ENCODE peak calls at places on chromosome 12, in four cellular contexts. P is astrocyte, A is adipocyte, Z is IMR-90. T is an unnamed sample.

GRCh38 chr12:69822205-69822860 is 2.7 kb upstream of the MYRFL start:
- DNase-seq in Z (no peak), P (no peak), A (no peak), T (no peak)

GRCh38 chr12:47741340-47741703 is 16.0 kb upstream of the ENDOU start:
- DNase-seq in Z (no peak), A (peak), P (no peak), T (peak)

GRCh38 chr12:109890620-109891019 is 9.5 kb upstream of the TCHP start:
- DNase-seq in Z (no peak), P (no peak), A (no peak), T (no peak)

GRCh38 chr12:11787921-11788849 is 138.7 kb downstream of the ETV6 start:
- DNase-seq in P (no peak), A (no peak), Z (no peak), T (no peak)

GRCh38 chr12:58196971-58197370 is 255.6 kb downstream of the ATP23 start:
- DNase-seq in P (no peak), A (no peak), Z (no peak), T (no peak)

GRCh38 chr12:107200394-107200793 is 107.0 kb upstream of the CRY1 start:
- DNase-seq in A (peak), Z (peak), P (peak), T (peak)

GRCh38 chr12:111529424-111530368 is 69.4 kb downstream of the ATXN2 start:
- DNase-seq in P (peak), Z (peak), A (peak), T (peak)

GRCh38 chr12:43776498-43776897 is 17.7 kb downstream of the IRAK4 start:
- DNase-seq in A (peak), P (no peak), Z (peak), T (peak)

GRCh38 chr12:14938301-14938700 is at the start of gene ERP27:
- DNase-seq in Z (no peak), A (no peak), P (no peak), T (no peak)

GRCh38 chr12:124687695-124688301 is 120.4 kb upstream of the NCOR2 start:
- DNase-seq in Z (no peak), P (no peak), A (no peak), T (peak)

GRCh38 chr12:57611116-57611809 is at the start of gene ARHGEF25:
- DNase-seq in A (peak), P (no peak), Z (peak), T (peak)

GRCh38 chr12:6688543-6688999 is 604 bp downstream of the ZNF384 start:
- DNase-seq in P (peak), A (peak), Z (peak), T (no peak)

GRCh38 chr12:99390707-99391106 is 256.8 kb upstream of the GARIN6 start:
- DNase-seq in P (no peak), Z (no peak), A (no peak), T (no peak)

GRCh38 chr12:74254784-74255183 is 282.9 kb upstream of the ATXN7L3B start:
- DNase-seq in P (no peak), A (no peak), Z (no peak), T (no peak)

GRCh38 chr12:1583421-1584078 is 10.8 kb downstream of the FBXL14 start:
- DNase-seq in Z (peak), A (peak), P (peak), T (peak)

GRCh38 chr12:49741882-49742620 is 694 bp downstream of the TMBIM6 start:
- DNase-seq in Z (peak), A (peak), P (peak), T (peak)

GRCh38 chr12:14577344-14577743 is 9.7 kb upstream of the PLBD1 start:
- DNase-seq in A (no peak), P (peak), Z (no peak), T (peak)

GRCh38 chr12:90010089-90010488 is 301.5 kb upstream of the ATP2B1 start:
- DNase-seq in Z (peak), A (no peak), P (no peak), T (peak)

GRCh38 chr12:124906606-124907261 is 7.7 kb downstream of the UBC start:
- DNase-seq in A (peak), P (peak), Z (peak), T (peak)

GRCh38 chr12:11941601-11942360 is 129.0 kb upstream of the BCL2L14 start:
- DNase-seq in P (peak), Z (peak), A (peak), T (no peak)

GRCh38 chr12:90938451-90938850 is 16.5 kb downstream of the CCER1 start:
- DNase-seq in P (peak), A (peak), Z (peak), T (peak)

GRCh38 chr12:12770262-12770661 is 15.2 kb upstream of the APOLD1 start:
- DNase-seq in A (no peak), Z (no peak), P (no peak), T (no peak)

GRCh38 chr12:32230607-32230982 is 123.9 kb downstream of the BICD1 start:
- DNase-seq in P (no peak), A (no peak), Z (no peak), T (no peak)

GRCh38 chr12:4579305-4580097 is 17.5 kb downstream of the DYRK4 start:
- DNase-seq in Z (peak), A (peak), P (no peak), T (peak)

GRCh38 chr12:60259241-60259640 is 663.4 kb downstream of the SLC16A7 start:
- DNase-seq in P (peak), A (no peak), Z (no peak), T (no peak)

GRCh38 chr12:72098622-72099021 is 160.0 kb downstream of the TPH2 start:
- DNase-seq in P (peak), A (no peak), Z (peak), T (no peak)

GRCh38 chr12:107731376-107731775 is 29.6 kb downstream of the PRDM4 start:
- DNase-seq in A (no peak), P (no peak), Z (no peak), T (no peak)

GRCh38 chr12:76299536-76300296 is 48.5 kb downstream of the BBS10 start:
- DNase-seq in A (no peak), P (no peak), Z (no peak), T (peak)

GRCh38 chr12:10366875-10367274 is 23.0 kb downstream of the KLRK1 start:
- DNase-seq in A (peak), Z (no peak), P (no peak), T (peak)

GRCh38 chr12:269216-269615 is 6.6 kb upstream of the SLC6A13 start:
- DNase-seq in Z (peak), P (no peak), A (no peak), T (no peak)

GRCh38 chr12:83665755-83666154 is 979.0 kb downstream of the TMTC2 start:
- DNase-seq in Z (no peak), A (no peak), P (no peak), T (no peak)

GRCh38 chr12:6950401-6950801 is 755 bp upstream of the PTPN6 start:
- DNase-seq in Z (no peak), P (no peak), A (no peak), T (no peak)

GRCh38 chr12:130875193-130875592 is 3.3 kb downstream of the RAN start:
- DNase-seq in Z (no peak), A (no peak), P (no peak), T (no peak)

GRCh38 chr12:130874696-130875095 is 2.8 kb downstream of the RAN start:
- DNase-seq in P (no peak), A (no peak), Z (no peak), T (no peak)

GRCh38 chr12:130872179-130873096 is 572 bp downstream of the RAN start:
- DNase-seq in P (peak), Z (no peak), A (peak), T (peak)

GRCh38 chr12:130873106-130873795 is 1.4 kb downstream of the RAN start:
- DNase-seq in A (peak), Z (no peak), P (no peak), T (no peak)

DNA sequence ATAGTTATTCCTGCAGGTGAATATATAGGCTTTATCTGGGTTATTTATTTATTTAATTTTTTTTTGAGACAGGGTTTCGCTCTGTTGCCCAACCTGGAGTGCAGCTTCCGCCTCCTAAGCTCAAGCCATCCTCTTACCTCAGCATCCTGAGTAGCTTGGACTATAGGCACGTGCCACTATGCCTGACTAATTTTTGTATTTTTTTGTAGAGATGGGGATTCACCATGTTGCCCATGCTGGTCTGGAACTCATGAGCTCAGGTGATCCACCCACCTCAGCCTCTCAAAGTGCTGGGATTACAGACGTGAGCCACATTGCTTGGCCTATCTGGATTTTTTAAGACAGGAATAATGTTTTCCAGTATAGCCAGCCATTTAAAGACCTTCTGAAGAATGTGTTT is 2.0 kb downstream of the RAN start:
- DNase-seq in P (no peak), Z (no peak), A (no peak), T (no peak)
- H3K9ac ChIP-seq in P (peak), Z (no peak), A (peak), T (peak)

GRCh38 chr12:102496571-102496970 is 16.2 kb upstream of the IGF1 start:
- DNase-seq in Z (no peak), P (no peak), A (no peak), T (no peak)
- H3K9ac ChIP-seq in Z (no peak), P (no peak), A (no peak), T (no peak)

DNA sequence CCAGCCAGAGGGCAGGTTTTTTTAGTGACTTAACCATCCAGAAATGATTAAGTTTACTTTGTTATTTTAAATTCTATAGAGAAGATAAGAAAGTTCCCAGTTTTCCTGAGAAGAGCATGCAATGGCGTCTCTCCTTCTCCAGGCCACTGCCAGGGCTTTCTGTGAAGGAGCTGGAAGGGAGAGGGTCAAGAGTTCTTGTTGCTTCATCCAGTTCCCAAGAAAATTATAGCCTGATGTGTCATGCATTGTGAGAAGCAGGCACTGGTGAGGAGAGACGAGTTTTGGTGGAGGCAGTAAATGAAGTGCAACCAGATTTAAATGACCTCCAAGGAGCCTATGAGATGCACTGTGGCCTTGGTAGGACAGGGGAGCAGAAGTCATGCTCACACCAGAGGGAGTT is 14.2 kb downstream of the ELK3 start:
- DNase-seq in P (peak), Z (peak), A (peak), T (peak)
- H3K9ac ChIP-seq in P (peak), Z (no peak), A (no peak), T (peak)

DNA sequence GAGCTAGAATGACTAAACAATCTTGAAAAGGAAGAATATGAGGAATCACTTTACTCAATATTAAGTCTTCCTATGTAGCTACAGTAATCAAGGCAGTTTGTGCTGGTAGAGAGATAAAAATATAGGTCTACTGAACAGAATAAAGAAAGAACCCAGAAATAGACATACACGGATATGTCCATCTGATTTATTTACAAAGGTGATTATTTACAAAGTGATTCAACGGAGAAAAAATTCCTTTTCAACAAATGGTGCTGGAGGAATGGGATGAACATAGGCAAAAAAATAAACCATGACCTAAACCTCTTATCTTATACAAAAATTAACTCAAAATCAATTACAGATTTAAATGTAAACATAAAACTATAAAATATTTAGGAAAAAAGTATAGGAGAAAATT is 36.6 kb downstream of the TAOK3 start:
- DNase-seq in A (no peak), Z (peak), P (no peak), T (no peak)
- H3K9ac ChIP-seq in A (no peak), Z (no peak), P (no peak), T (no peak)

DNA sequence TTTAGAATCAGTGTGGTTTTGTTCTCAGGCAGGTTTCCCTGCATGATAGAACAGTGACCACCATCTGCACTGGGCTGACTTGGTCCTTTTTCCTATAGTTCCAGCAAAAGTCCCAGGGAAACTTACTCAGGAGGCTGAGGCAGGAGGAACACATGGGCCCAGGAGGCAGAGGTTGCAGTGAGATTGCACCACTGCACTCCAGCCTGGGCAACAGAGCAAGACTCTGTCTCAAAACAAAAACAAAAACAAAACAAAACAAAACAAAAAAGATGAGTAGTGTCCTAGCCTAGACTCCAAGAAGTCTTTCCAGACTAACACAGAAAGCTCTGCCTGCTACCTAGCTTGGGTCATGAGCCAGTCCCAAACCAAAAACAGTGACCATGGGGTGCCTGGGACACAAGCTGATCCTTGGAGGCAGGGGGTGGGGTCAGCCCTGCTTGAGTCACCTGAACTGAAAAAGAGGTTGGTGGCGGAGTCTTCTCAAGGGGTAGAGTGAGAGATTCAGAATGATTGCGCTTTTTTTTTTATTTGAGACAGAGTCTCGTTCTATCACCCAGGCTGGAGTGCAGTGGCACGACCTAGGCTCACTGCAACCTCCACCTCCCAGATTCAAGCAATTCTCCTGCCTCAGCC is 7.4 kb upstream of the SLC11A2 start:
- DNase-seq in P (no peak), A (no peak), Z (no peak), T (no peak)
- H3K9ac ChIP-seq in P (no peak), A (no peak), Z (no peak), T (no peak)

GRCh38 chr12:53230971-53231858 is 794 bp downstream of the RARG start:
- DNase-seq in P (no peak), Z (no peak), A (no peak), T (no peak)

GRCh38 chr12:53233671-53234091 is 1.7 kb upstream of the RARG start:
- DNase-seq in Z (no peak), A (peak), P (no peak), T (no peak)

GRCh38 chr12:53234236-53234635 is 2.2 kb upstream of the RARG start:
- DNase-seq in Z (no peak), P (no peak), A (peak), T (no peak)

GRCh38 chr12:53232641-53233538 is 881 bp upstream of the RARG start:
- DNase-seq in A (peak), Z (no peak), P (no peak), T (peak)

DNA sequence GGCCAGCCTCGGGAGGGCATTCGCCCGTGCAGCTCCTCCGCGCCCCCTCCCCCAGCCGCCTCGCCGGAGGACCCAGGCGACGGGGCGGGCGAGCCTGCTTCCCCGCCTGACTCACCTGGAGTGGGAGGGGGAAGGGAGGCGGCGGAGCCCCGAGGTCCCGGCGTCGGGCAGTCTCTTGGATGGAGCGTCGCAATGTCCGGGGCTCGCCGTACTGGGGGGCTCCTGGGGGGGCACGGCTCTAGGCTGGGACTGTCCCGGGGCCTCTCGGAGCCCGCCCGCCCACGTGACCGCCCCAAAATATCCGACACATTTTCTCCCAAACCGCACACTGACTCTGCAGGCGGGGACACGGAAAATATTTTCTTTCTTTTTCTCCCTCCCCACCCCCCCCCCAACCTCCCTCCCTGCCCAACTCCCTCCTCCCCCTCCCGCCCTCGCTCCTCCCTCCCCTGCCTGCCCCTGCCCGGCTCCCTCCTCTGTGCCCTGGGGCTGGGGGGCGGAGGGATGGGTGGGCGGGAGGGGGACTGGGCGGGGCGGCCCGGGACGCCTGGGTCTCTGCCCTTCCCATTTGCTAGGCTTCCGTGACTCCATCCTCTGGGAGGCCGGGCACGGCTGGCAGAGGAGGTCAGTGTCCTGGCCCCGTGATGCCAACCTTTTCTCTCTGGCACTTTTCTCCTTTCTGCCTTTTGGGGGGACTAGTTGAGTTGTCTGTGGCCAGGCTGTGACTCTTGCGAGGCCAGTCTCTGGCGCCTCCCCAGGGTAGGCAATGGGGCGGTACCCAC is at the start of gene RARG:
- DNase-seq in P (peak), A (peak), Z (no peak), T (peak)
- H3K9ac ChIP-seq in P (peak), A (peak), Z (peak), T (peak)

GRCh38 chr12:122908915-122909314 is 13.0 kb upstream of the VPS37B start:
- DNase-seq in A (no peak), P (no peak), Z (no peak), T (no peak)
- H3K9ac ChIP-seq in A (no peak), P (no peak), Z (no peak), T (no peak)

GRCh38 chr12:108875280-108875679 is 4.6 kb upstream of the DAO start:
- DNase-seq in P (no peak), Z (no peak), A (no peak), T (no peak)

GRCh38 chr12:108881953-108882352 is 2.1 kb downstream of the DAO start:
- DNase-seq in A (no peak), P (no peak), Z (no peak), T (no peak)

GRCh38 chr12:108875682-108876361 is 4.1 kb upstream of the DAO start:
- DNase-seq in Z (no peak), A (no peak), P (no peak), T (no peak)

GRCh38 chr12:108876550-108876949 is 3.3 kb upstream of the DAO start:
- DNase-seq in A (no peak), P (no peak), Z (no peak), T (no peak)

GRCh38 chr12:108879615-108880254 is at the start of gene DAO:
- DNase-seq in P (no peak), Z (no peak), A (no peak), T (no peak)
- H3K9ac ChIP-seq in P (no peak), Z (no peak), A (no peak), T (no peak)

GRCh38 chr12:66301944-66302826 is at the start of gene HELB:
- DNase-seq in P (peak), A (peak), Z (peak), T (peak)

GRCh38 chr12:66302827-66303169 is 505 bp downstream of the HELB start:
- DNase-seq in P (no peak), Z (no peak), A (no peak), T (no peak)

GRCh38 chr12:66304296-66304915 is 2.1 kb downstream of the HELB start:
- DNase-seq in A (no peak), P (no peak), Z (no peak), T (no peak)
- H3K9ac ChIP-seq in A (no peak), P (no peak), Z (no peak), T (no peak)

T was measured in mesenchymal stem cell.